ENCODE peak calls at places on chromosomes 16 and 17, in four cellular contexts. W is testis, D is adipocyte, U is left colon. B is an unnamed sample.

GRCh38 chr17:79981661-79982101 is 54.0 kb downstream of the TBC1D16 start:
- DNase-seq in W (no peak), D (no peak), U (peak; percentile 8), B (no peak)

GRCh38 chr17:42363767-42364585 is 24.3 kb downstream of the STAT3 start:
- DNase-seq in W (no peak), D (peak; percentile 91), U (no peak), B (peak; percentile 81)

GRCh38 chr16:72198021-72198420 is 26.1 kb upstream of the PMFBP1 start:
- DNase-seq in W (peak; percentile 81), D (peak; percentile 75), U (no peak), B (peak; percentile 91)

GRCh38 chr17:75447951-75448856 is 8.2 kb upstream of the TMEM94 start:
- DNase-seq in W (no peak), D (no peak), U (no peak), B (no peak)

GRCh38 chr16:11078812-11079459 is 134.6 kb downstream of the CLEC16A start:
- DNase-seq in W (peak; percentile 80), D (peak; percentile 85), U (peak; percentile 72), B (peak; percentile 88)

GRCh38 chr17:17750881-17751280 is 69.6 kb downstream of the RAI1 start:
- DNase-seq in W (no peak), D (no peak), U (no peak), B (no peak)

GRCh38 chr17:48825446-48826381 is 5.1 kb upstream of the CALCOCO2 start:
- DNase-seq in W (no peak), D (no peak), U (no peak), B (peak; percentile 54)

GRCh38 chr17:45132569-45133463 is 501 bp upstream of the PLCD3 start:
- DNase-seq in W (peak; percentile 90), D (peak; percentile 91), U (peak; percentile 84), B (peak; percentile 90)

GRCh38 chr16:23640669-23640958 is 496 bp downstream of the PALB2 start:
- DNase-seq in W (no peak), D (no peak), U (no peak), B (peak; percentile 32)

GRCh38 chr16:65744401-65744800 is 622.1 kb upstream of the CDH5 start:
- DNase-seq in W (no peak), D (no peak), U (no peak), B (no peak)

GRCh38 chr16:85354623-85355514 is 242.6 kb upstream of the CIBAR2 start:
- DNase-seq in W (no peak), D (peak; percentile 71), U (no peak), B (peak; percentile 90)

GRCh38 chr17:40551874-40552768 is 13.2 kb downstream of the CCR7 start:
- DNase-seq in W (peak; percentile 46), D (peak; percentile 97), U (no peak), B (peak; percentile 98)

GRCh38 chr17:28188841-28189263 is 130.1 kb upstream of the TMEM97 start:
- DNase-seq in W (no peak), D (no peak), U (no peak), B (no peak)

GRCh38 chr16:79707867-79708266 is 107.3 kb upstream of the MAF start:
- DNase-seq in W (no peak), D (no peak), U (peak; percentile 39), B (peak; percentile 9)